ENCODE peak calls at places on chromosomes 5 and 9, in ten cellular contexts. O is fibroblast of lung, A is cardiac muscle cell, B is cardiac fibroblast, S is fibroblast of mammary gland, I is stomach, K is astrocyte of the cerebellum, H is transverse colon, X is fibroblast of the aortic adventitia, J is astrocyte of the spinal cord. U is an unnamed sample.

GRCh38 chr9:971901-972511 is 4.4 kb upstream of the DMRT3 start:
- DNase-seq in O (no peak), A (no peak), B (no peak), S (no peak), I (no peak), K (no peak), H (peak; percentile 46), X (no peak), J (no peak), U (no peak)

GRCh38 chr9:127869310-127870152 is 7.9 kb downstream of the AK1 start:
- DNase-seq in O (peak; percentile 80), A (peak; percentile 88), B (peak; percentile 88), S (peak; percentile 74), I (peak; percentile 90), K (peak; percentile 58), H (peak; percentile 92), X (peak; percentile 78), J (peak; percentile 73), U (peak; percentile 42)

GRCh38 chr5:83434929-83435328 is 36.6 kb upstream of the VCAN start:
- DNase-seq in O (peak; percentile 34), A (no peak), B (peak; percentile 18), S (peak; percentile 38), I (no peak), K (no peak), H (no peak), X (peak; percentile 67), J (peak; percentile 28), U (peak; percentile 21)

GRCh38 chr5:68922172-68922987 is 171.4 kb upstream of the SLC30A5 start:
- DNase-seq in O (no peak), A (no peak), B (no peak), S (no peak), I (no peak), K (no peak), H (no peak), X (no peak), J (no peak), U (no peak)

GRCh38 chr5:87002485-87002884 is 265.2 kb upstream of the RASA1 start:
- DNase-seq in O (no peak), A (peak; percentile 20), B (peak; percentile 31), S (peak; percentile 2), I (no peak), K (no peak), H (no peak), X (no peak), J (no peak), U (no peak)

GRCh38 chr5:104179057-104179456 is 616.5 kb upstream of the NUDT12 start:
- DNase-seq in O (peak; percentile 35), A (peak; percentile 66), B (peak; percentile 56), S (peak; percentile 58), I (peak; percentile 30), K (peak; percentile 18), H (peak; percentile 34), X (peak; percentile 70), J (peak; percentile 33), U (no peak)

GRCh38 chr9:129840024-129840423 is 4.8 kb downstream of the USP20 start:
- DNase-seq in O (no peak), A (no peak), B (no peak), S (no peak), I (no peak), K (no peak), H (no peak), X (no peak), J (no peak), U (no peak)

GRCh38 chr9:121201045-121201737 is 478 bp downstream of the RAB14 start:
- DNase-seq in O (no peak), A (peak; percentile 14), B (peak; percentile 20), S (no peak), I (peak; percentile 53), K (no peak), H (peak; percentile 60), X (no peak), J (no peak), U (no peak)

GRCh38 chr5:148913985-148914421 is 87.6 kb downstream of the ADRB2 start:
- DNase-seq in O (peak; percentile 45), A (peak; percentile 58), B (peak; percentile 83), S (peak; percentile 44), I (no peak), K (peak; percentile 86), H (no peak), X (peak; percentile 94), J (peak; percentile 69), U (no peak)

DNA sequence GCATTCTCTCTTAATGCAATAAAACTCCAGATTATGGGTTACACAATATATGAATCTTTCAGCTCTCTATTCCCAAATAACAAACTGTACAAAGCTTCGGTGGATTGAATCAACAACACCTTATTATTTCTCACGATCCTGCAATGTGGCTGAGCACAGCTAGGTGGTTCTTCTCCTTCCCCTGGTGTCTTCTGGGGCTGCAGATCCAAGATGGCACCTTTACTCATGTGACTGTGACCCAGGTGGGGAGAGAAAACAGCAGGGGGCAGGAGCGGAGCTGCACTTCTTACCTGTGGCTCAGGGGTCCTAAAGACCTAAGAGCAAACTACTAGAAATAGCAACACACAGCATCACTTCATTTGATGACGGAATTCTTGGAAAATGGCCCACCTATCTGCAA is 233.1 kb downstream of the IRX1 start:
- DNase-seq in O (no peak), A (no peak), B (no peak), S (no peak), I (no peak), K (no peak), H (no peak), X (no peak), J (no peak), U (no peak)
- TF ChIP-seq CTCF in O (no peak), A (no peak), B (no peak), S (no peak), I (no peak), K (no peak), H (no peak), X (no peak), J (no peak), U (no peak)

GRCh38 chr9:136740069-136740468 is 2.7 kb downstream of the LCN10 start:
- DNase-seq in O (no peak), A (no peak), B (no peak), S (no peak), I (no peak), K (no peak), H (no peak), X (no peak), J (no peak), U (no peak)
- TF ChIP-seq CTCF in O (no peak), A (no peak), B (no peak), S (no peak), I (no peak), K (no peak), H (no peak), X (no peak), J (no peak), U (no peak)

DNA sequence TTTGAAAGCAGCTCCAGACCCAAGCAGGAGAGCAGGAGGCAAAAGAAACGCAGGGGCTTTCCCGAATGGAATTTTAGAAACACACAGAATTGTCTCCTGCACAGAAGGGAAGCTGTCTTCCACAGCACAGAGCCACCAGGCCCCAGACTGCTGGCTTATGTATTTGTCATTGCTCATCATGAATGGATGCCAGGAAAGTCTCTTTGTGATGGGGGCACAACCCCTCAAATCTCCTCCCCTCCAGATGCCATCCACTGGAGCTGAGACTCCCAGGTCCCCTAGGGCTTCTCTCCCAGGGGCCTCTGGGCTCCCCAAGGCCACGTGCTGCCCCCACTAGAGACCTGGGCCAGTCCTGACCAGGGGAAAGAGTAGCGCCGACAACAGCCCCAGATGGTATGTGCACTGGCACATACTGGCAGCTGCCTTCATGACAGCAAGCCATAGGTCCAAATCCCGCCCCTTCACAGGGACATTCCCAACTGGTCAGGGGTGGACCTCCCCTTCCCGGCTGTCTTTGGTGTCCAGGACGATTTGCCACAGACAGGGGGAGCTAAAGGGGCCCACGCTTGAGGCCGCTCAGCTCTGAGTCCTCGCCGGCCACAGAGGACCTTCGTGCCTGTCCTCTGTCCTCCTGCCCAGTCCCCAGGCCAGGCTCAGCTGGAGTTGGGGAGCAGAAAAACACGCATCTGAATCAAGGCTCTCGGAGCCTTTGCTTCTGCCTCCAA is 127.8 kb downstream of the KCNIP1 start:
- DNase-seq in O (no peak), A (peak; percentile 21), B (peak; percentile 15), S (no peak), I (no peak), K (no peak), H (no peak), X (no peak), J (no peak), U (no peak)
- TF ChIP-seq CTCF in O (no peak), A (peak; percentile 30), B (no peak), S (peak; percentile 12), I (no peak), K (peak; percentile 45), H (no peak), X (no peak), J (peak; percentile 40), U (peak; percentile 15)

GRCh38 chr5:146623657-146624056 is 107.7 kb upstream of the GPR151 start:
- DNase-seq in O (no peak), A (no peak), B (no peak), S (no peak), I (no peak), K (no peak), H (no peak), X (no peak), J (no peak), U (no peak)
- TF ChIP-seq CTCF in O (no peak), A (no peak), B (no peak), S (no peak), I (no peak), K (no peak), H (no peak), X (no peak), J (no peak), U (no peak)

GRCh38 chr9:132977626-132978450 is 656 bp upstream of the GFI1B start:
- DNase-seq in O (peak; percentile 33), A (peak; percentile 60), B (peak; percentile 50), S (peak; percentile 40), I (peak; percentile 74), K (no peak), H (peak; percentile 81), X (peak; percentile 47), J (peak; percentile 29), U (no peak)
- TF ChIP-seq CTCF in O (peak; percentile 69), A (peak; percentile 91), B (peak; percentile 85), S (peak; percentile 73), I (no peak), K (peak; percentile 87), H (peak; percentile 73), X (peak; percentile 86), J (peak; percentile 92), U (peak; percentile 93)

DNA sequence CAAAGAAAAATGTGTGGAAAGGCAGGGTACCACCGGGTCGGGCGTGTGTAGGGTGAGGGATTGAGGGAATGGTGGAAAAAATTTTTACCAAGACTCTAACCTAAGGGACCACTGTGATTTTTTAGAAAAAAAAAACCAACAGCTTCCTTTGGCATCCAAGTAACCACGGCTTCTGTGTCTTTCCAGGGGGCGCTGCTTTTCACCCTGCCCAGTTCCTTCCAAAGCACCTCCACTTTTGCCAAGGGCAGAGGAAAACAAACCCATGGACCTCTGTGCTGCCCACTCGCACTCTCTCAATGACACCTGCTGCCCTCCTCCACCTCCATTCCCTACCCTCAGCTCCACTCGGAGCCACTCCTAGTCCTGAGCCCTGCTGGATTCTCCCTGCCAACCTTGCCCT is 381.0 kb downstream of the ENC1 start:
- DNase-seq in O (no peak), A (no peak), B (no peak), S (no peak), I (no peak), K (no peak), H (no peak), X (no peak), J (no peak), U (no peak)
- TF ChIP-seq CTCF in O (no peak), A (no peak), B (no peak), S (no peak), I (no peak), K (no peak), H (no peak), X (no peak), J (no peak), U (no peak)

GRCh38 chr5:180201051-180201987 is 7.7 kb downstream of the RASGEF1C start:
- DNase-seq in O (peak; percentile 20), A (peak; percentile 55), B (peak; percentile 26), S (peak; percentile 28), I (no peak), K (no peak), H (no peak), X (peak; percentile 8), J (no peak), U (no peak)
- TF ChIP-seq CTCF in O (no peak), A (peak; percentile 40), B (peak; percentile 28), S (peak; percentile 34), I (no peak), K (peak; percentile 20), H (no peak), X (peak; percentile 17), J (peak; percentile 31), U (peak; percentile 48)

U was measured in HFF-Myc.